ENCODE peak calls at places on chromosomes 5 and 9, in eight cellular contexts. O, G, U, R, Y, S, K and H are unnamed samples.

GRCh38 chr5:42666821-42667325 is 89.7 kb upstream of the CCDC152 start:
- DNase-seq in O (no peak), G (peak; percentile 18), U (no peak), R (no peak), Y (no peak), S (no peak), K (no peak), H (peak; percentile 4)

GRCh38 chr5:73433982-73434342 is 14.6 kb downstream of the FOXD1 start:
- DNase-seq in O (peak; percentile 38), G (peak; percentile 62), U (no peak), R (no peak), Y (no peak), S (no peak), K (peak; percentile 68), H (no peak)

GRCh38 chr5:17327048-17327447 is 109.6 kb downstream of the BASP1 start:
- DNase-seq in O (no peak), G (no peak), U (no peak), R (no peak), Y (no peak), S (no peak), K (no peak), H (no peak)

GRCh38 chr9:38713426-38713825 is 6.5 kb downstream of the FAM240B start:
- DNase-seq in O (peak; percentile 94), G (peak; percentile 67), U (peak; percentile 93), R (no peak), Y (no peak), S (no peak), K (peak; percentile 72), H (peak; percentile 99)

GRCh38 chr5:66710557-66710956 is 114.4 kb downstream of the MAST4 start:
- DNase-seq in O (peak; percentile 80), G (peak; percentile 65), U (peak; percentile 6), R (no peak), Y (peak; percentile 10), S (peak; percentile 39), K (peak; percentile 84), H (peak; percentile 80)

GRCh38 chr5:36452394-36453100 is 150.8 kb upstream of the RANBP3L start:
- DNase-seq in O (no peak), G (no peak), U (peak; percentile 97), R (no peak), Y (no peak), S (no peak), K (no peak), H (no peak)

GRCh38 chr5:113166710-113167366 is 190.2 kb downstream of the DCP2 start:
- DNase-seq in O (peak; percentile 66), G (peak; percentile 94), U (peak; percentile 98), R (no peak), Y (peak; percentile 37), S (no peak), K (peak; percentile 97), H (peak; percentile 58)

GRCh38 chr5:151923865-151924264 is 786 bp downstream of the GLRA1 start:
- DNase-seq in O (no peak), G (no peak), U (peak; percentile 41), R (no peak), Y (no peak), S (no peak), K (no peak), H (no peak)

GRCh38 chr9:99745085-99745484 is 76.6 kb upstream of the NR4A3 start:
- DNase-seq in O (no peak), G (no peak), U (no peak), R (no peak), Y (no peak), S (no peak), K (no peak), H (no peak)

GRCh38 chr9:119026120-119026519 is 343.1 kb downstream of the BRINP1 start:
- DNase-seq in O (peak; percentile 1), G (peak; percentile 43), U (no peak), R (no peak), Y (no peak), S (peak; percentile 62), K (peak; percentile 87), H (no peak)

GRCh38 chr9:89667730-89668129 is 62.9 kb downstream of the GADD45G start:
- DNase-seq in O (no peak), G (no peak), U (no peak), R (peak; percentile 86), Y (no peak), S (no peak), K (no peak), H (no peak)

GRCh38 chr9:20754556-20754955 is 70.5 kb downstream of the FOCAD start:
- DNase-seq in O (peak; percentile 34), G (peak; percentile 10), U (peak; percentile 39), R (no peak), Y (no peak), S (no peak), K (peak; percentile 70), H (peak; percentile 36)

GRCh38 chr9:32251539-32251938 is 132.9 kb upstream of the ACO1 start:
- DNase-seq in O (peak; percentile 49), G (peak; percentile 49), U (peak; percentile 65), R (no peak), Y (peak; percentile 26), S (no peak), K (peak; percentile 16), H (peak; percentile 62)

GRCh38 chr5:180139731-180140626 is 68.4 kb upstream of the RNF130 start:
- DNase-seq in O (no peak), G (no peak), U (no peak), R (peak; percentile 30), Y (no peak), S (no peak), K (no peak), H (no peak)

GRCh38 chr9:110382731-110383130 is 45.1 kb upstream of the TXNDC8 start:
- DNase-seq in O (no peak), G (no peak), U (peak; percentile 8), R (no peak), Y (no peak), S (no peak), K (no peak), H (no peak)

GRCh38 chr9:133991964-133992779 is at the start of gene VAV2:
- DNase-seq in O (peak; percentile 49), G (peak; percentile 56), U (peak; percentile 60), R (peak; percentile 89), Y (no peak), S (peak; percentile 77), K (peak; percentile 66), H (peak; percentile 54)

GRCh38 chr9:133994359-133995011 is 2.4 kb upstream of the VAV2 start:
- DNase-seq in O (peak; percentile 66), G (peak; percentile 63), U (peak; percentile 66), R (peak; percentile 82), Y (no peak), S (peak; percentile 80), K (peak; percentile 45), H (peak; percentile 71)

GRCh38 chr9:133991211-133991921 is 758 bp downstream of the VAV2 start:
- DNase-seq in O (no peak), G (no peak), U (no peak), R (peak; percentile 73), Y (no peak), S (peak; percentile 71), K (no peak), H (no peak)

GRCh38 chr9:133993635-133994253 is 1.6 kb upstream of the VAV2 start:
- DNase-seq in O (no peak), G (no peak), U (no peak), R (no peak), Y (no peak), S (no peak), K (no peak), H (no peak)

DNA sequence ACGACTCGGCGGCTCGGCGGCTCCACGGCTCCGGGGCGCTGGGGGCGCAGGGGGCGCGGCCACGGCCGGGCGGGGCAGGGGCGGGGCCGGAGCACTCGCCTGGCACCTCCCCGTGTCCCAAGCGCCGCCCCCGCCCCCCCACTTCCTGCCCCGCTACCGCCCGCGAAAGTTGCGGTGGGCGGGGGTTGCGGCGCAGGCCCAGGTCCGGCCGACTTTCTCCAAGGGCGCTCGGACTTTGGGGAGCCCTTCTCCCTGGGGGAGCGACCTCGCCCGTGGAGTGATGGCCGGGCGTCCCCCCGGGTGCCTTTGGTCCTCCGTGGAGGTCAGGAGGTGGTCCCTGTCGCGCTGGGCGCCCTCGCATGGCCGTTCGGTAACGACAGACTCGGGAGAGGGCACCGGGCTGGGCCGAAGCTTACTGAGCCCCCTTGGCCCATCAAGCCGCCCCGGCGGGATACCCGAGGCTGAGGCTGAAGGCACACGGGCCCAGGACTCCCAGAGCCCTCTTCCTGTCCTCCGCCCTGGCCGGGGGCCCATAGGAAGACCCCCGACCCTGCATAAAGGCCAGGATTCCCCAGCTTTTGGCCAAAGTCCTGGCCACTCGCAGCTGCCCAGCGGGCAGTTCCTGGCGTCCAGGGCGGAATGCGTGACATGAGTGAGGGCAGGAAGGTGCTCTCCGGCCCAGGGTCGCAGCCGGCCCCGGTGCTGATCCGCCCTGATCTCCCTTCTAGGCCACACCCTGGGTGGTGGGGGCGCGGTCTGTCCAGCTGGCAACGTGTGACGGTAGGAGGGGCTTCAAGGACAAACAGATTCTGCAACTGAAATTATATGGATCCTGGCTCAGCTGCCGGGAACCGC is 883 bp upstream of the VAV2 start:
- DNase-seq in O (peak; percentile 89), G (peak; percentile 90), U (peak; percentile 92), R (peak; percentile 92), Y (no peak), S (peak; percentile 91), K (peak; percentile 89), H (peak; percentile 83)
- H3K4me3 ChIP-seq in O (peak overlapping the region; percentile 83), G (peak overlapping the region; percentile 68), U (peak overlapping the region; percentile 68), R (peak overlapping the region; percentile 66), Y (peak overlapping the region; percentile 73), S (peak overlapping the region; percentile 85), K (peak overlapping the region; percentile 46), H (peak overlapping the region; percentile 76)

GRCh38 chr5:135173662-135174290 is 139.7 kb upstream of the PITX1 start:
- DNase-seq in O (no peak), G (no peak), U (no peak), R (no peak), Y (no peak), S (no peak), K (no peak), H (no peak)
- H3K4me3 ChIP-seq in O (no peak overlapping the region), G (no peak overlapping the region), U (no peak overlapping the region), R (no peak overlapping the region), Y (no peak overlapping the region), S (no peak overlapping the region), K (no peak overlapping the region), H (no peak overlapping the region)

DNA sequence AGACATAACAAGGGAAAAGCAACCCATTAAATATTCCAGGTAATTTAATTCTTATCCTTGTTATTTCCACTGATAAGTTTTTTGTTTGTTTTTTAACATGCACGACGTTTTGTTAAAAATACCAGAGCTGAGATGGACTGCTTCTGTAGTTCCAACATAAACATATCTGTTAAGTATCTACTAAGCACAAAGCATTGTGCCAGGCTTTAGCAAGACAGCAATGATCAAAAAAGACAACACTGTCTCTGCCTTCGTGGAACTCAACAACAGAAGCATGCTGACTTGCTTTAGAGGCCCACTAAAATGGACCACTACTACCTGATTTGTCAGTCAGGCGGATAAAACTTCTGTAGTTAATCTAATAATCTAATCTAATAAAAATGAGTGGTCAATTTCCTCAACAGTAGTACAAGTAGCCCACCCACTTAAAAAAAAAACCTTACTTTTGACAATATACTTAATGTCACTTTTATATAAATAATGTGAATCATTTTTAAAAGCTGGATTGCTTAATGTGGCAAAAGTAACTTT is 3.1 kb downstream of the RAB14 start:
- DNase-seq in O (no peak), G (no peak), U (no peak), R (no peak), Y (no peak), S (no peak), K (no peak), H (no peak)
- H3K4me3 ChIP-seq in O (peak overlapping the region; percentile 4), G (no peak overlapping the region), U (peak overlapping the region; percentile 86), R (no peak overlapping the region), Y (no peak overlapping the region), S (peak overlapping the region; percentile 33), K (peak overlapping the region; percentile 79), H (peak overlapping the region; percentile 70)

DNA sequence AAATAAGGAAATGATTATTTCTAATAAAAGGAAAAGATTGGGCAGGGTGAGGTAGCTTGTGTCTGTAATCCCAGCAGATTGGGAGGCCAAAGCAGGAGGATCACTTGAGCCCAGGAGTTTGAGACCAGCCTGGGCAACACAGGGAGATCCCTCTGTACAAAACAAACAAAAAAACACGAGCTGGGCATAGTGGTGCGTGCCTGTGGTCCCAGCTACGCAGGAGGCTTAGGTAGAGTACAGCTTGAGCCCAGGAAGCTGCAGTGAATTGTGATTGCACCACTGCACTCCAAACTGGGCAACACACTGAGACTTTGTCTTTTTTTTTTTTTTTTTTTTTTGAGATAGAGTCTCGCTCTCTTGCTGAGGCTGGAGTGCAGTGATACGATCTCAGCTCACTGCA is 18.8 kb downstream of the GDA start:
- DNase-seq in O (no peak), G (no peak), U (no peak), R (peak; percentile 64), Y (no peak), S (no peak), K (no peak), H (no peak)
- H3K4me3 ChIP-seq in O (no peak overlapping the region), G (no peak overlapping the region), U (no peak overlapping the region), R (no peak overlapping the region), Y (no peak overlapping the region), S (no peak overlapping the region), K (no peak overlapping the region), H (no peak overlapping the region)